ENCODE peak calls at places on chromosomes 11 and 22, in six cellular contexts. M, R, T, D, W and O are unnamed samples.

GRCh38 chr11:112165049-112165448 is 1.2 kb upstream of the IL18 start:
- DNase-seq in M (no peak), R (no peak), T (no peak), D (no peak), W (no peak), O (no peak)

GRCh38 chr22:22386602-22387385 is 121.7 kb downstream of the ZNF280B start:
- DNase-seq in M (no peak), R (no peak), T (no peak), D (no peak), W (no peak), O (no peak)

GRCh38 chr22:32237021-32237420 is 18.1 kb downstream of the SLC5A4 start:
- DNase-seq in M (no peak), R (no peak), T (no peak), D (no peak), W (no peak), O (no peak)

GRCh38 chr22:45007946-45008852 is 1.6 kb downstream of the PHF21B start:
- DNase-seq in M (no peak), R (no peak), T (no peak), D (no peak), W (no peak), O (no peak)

GRCh38 chr22:33971561-33971961 is 51.3 kb upstream of the LARGE1 start:
- DNase-seq in M (no peak), R (no peak), T (no peak), D (no peak), W (no peak), O (no peak)

GRCh38 chr11:44585421-44585820 is 20.0 kb downstream of the CD82 start:
- DNase-seq in M (no peak), R (no peak), T (no peak), D (no peak), W (no peak), O (no peak)

GRCh38 chr11:134536219-134536618 is 124.2 kb upstream of the B3GAT1 start:
- DNase-seq in M (no peak), R (peak; percentile 18), T (no peak), D (no peak), W (no peak), O (no peak)

GRCh38 chr11:7872913-7873312 is 58.2 kb downstream of the OR10A6 start:
- DNase-seq in M (no peak), R (no peak), T (no peak), D (no peak), W (no peak), O (no peak)

GRCh38 chr22:32748509-32748908 is 53.0 kb upstream of the TIMP3 start:
- DNase-seq in M (no peak), R (no peak), T (no peak), D (no peak), W (no peak), O (no peak)

GRCh38 chr11:119991669-119992068 is 146.2 kb downstream of the TRIM29 start:
- DNase-seq in M (no peak), R (no peak), T (no peak), D (no peak), W (no peak), O (no peak)

GRCh38 chr11:118111744-118112035 is 24.9 kb upstream of the SMIM35 start:
- DNase-seq in M (no peak), R (no peak), T (no peak), D (no peak), W (no peak), O (no peak)

GRCh38 chr11:637593-638507 is 781 bp downstream of the DRD4 start:
- DNase-seq in M (no peak), R (no peak), T (no peak), D (no peak), W (peak; percentile 40), O (no peak)

GRCh38 chr11:33001281-33001680 is 14.4 kb upstream of the DEPDC7 start:
- DNase-seq in M (no peak), R (no peak), T (no peak), D (no peak), W (no peak), O (no peak)

GRCh38 chr11:29676993-29677392 is 339.8 kb downstream of the KCNA4 start:
- DNase-seq in M (no peak), R (no peak), T (no peak), D (no peak), W (no peak), O (no peak)

GRCh38 chr11:6320411-6321207 is at the start of gene CAVIN3:
- DNase-seq in M (peak; percentile 86), R (peak; percentile 70), T (peak; percentile 60), D (no peak), W (peak; percentile 85), O (peak; percentile 66)

GRCh38 chr11:46322759-46323158 is 24.5 kb upstream of the DGKZ start:
- DNase-seq in M (no peak), R (no peak), T (no peak), D (no peak), W (peak; percentile 64), O (no peak)

GRCh38 chr11:107018274-107018901 is at the start of gene GUCY1A2:
- DNase-seq in M (no peak), R (no peak), T (peak; percentile 15), D (no peak), W (peak; percentile 22), O (no peak)

GRCh38 chr11:118947999-118948398 is 8.1 kb upstream of the UPK2 start:
- DNase-seq in M (no peak), R (no peak), T (no peak), D (no peak), W (no peak), O (no peak)

GRCh38 chr11:11409916-11410315 is 56.9 kb upstream of the CSNK2A3 start:
- DNase-seq in M (no peak), R (no peak), T (no peak), D (no peak), W (no peak), O (no peak)

GRCh38 chr22:39994566-39995345 is at the start of gene FAM83F:
- DNase-seq in M (no peak), R (peak; percentile 73), T (peak; percentile 58), D (no peak), W (peak; percentile 85), O (no peak)

GRCh38 chr22:22535662-22536061 is 15.6 kb upstream of the ZNF280A start:
- DNase-seq in M (no peak), R (no peak), T (no peak), D (no peak), W (no peak), O (no peak)

GRCh38 chr11:27646051-27646818 is 54.0 kb downstream of the BDNF start:
- DNase-seq in M (no peak), R (no peak), T (no peak), D (no peak), W (no peak), O (no peak)

GRCh38 chr11:27640954-27641353 is 59.3 kb downstream of the BDNF start:
- DNase-seq in M (no peak), R (no peak), T (no peak), D (no peak), W (no peak), O (no peak)

GRCh38 chr11:27648840-27649239 is 51.4 kb downstream of the BDNF start:
- DNase-seq in M (no peak), R (no peak), T (no peak), D (no peak), W (no peak), O (no peak)

DNA sequence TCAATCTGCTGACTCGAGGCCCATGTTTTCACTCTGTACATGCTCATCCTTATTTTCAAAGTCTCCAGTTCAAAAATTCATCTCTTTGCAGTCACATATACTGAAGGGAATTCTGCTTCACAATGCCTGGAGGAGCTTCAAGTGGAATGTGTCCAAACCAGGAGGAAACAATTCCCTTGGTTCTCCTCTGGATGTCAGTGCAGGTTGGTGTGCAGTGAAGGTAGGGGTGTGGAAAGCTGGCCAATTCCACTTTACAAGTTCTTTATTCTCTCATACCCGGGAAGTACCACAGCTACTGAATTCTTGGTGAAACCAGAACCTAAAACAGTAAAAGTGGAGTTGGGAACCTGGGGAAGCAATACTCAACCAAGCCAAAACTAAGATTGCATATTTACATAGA is 57.3 kb downstream of the BDNF start:
- DNase-seq in M (no peak), R (no peak), T (no peak), D (no peak), W (no peak), O (no peak)
- TF ChIP-seq CTCF in M (no peak), R (no peak), T (no peak), D (peak; percentile 3), W (no peak), O (no peak)

GRCh38 chr22:41674941-41675340 is 13.7 kb downstream of the SNU13 start:
- DNase-seq in M (no peak), R (no peak), T (no peak), D (no peak), W (no peak), O (no peak)

GRCh38 chr22:41676134-41676533 is 12.5 kb downstream of the SNU13 start:
- DNase-seq in M (no peak), R (no peak), T (no peak), D (no peak), W (no peak), O (no peak)

GRCh38 chr22:41668971-41669911 is 19.4 kb downstream of the SNU13 start:
- DNase-seq in M (no peak), R (no peak), T (no peak), D (no peak), W (no peak), O (peak; percentile 28)

DNA sequence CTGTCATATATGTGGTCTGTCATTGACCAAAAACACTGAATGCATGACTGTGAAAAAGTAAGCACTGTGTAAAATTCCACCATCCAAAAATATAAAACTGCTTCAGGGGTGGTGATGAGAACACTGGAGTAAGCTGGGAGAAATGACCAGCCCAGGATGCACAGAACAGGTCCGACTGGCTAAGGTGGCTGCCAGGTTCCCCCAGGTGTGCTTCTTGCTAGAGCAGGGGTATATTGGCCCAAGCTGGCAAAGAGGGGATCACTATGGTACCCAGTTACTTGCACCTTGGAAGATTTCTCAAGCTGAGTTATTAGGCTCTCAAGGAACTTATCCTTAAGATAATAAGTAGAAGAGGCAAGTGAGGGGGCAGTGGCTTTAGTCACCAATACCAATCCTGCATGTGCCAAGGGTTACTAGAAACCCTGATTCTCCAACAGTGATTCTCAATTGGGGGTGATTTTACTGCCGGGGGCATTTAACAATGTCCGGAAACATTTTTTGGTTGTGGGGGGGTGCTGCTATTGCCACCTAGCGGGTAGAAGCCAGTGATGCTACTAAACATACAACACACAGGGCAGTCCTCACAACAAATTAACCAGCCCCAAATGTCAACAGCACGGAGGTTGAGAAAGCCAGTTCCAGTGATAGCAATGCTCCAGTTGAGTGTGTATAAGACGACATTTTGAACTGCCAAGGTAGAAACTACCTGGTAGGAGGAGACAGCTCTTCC is 15.7 kb downstream of the SNU13 start:
- DNase-seq in M (no peak), R (no peak), T (no peak), D (no peak), W (no peak), O (no peak)
- TF ChIP-seq CTCF in M (no peak), R (no peak), T (peak; percentile 37), D (peak; percentile 42), W (no peak), O (peak; percentile 25)

GRCh38 chr11:101439488-101439887 is 144.3 kb downstream of the TRPC6 start:
- DNase-seq in M (no peak), R (no peak), T (no peak), D (no peak), W (no peak), O (no peak)
- TF ChIP-seq CTCF in M (no peak), R (no peak), T (no peak), D (no peak), W (no peak), O (no peak)

DNA sequence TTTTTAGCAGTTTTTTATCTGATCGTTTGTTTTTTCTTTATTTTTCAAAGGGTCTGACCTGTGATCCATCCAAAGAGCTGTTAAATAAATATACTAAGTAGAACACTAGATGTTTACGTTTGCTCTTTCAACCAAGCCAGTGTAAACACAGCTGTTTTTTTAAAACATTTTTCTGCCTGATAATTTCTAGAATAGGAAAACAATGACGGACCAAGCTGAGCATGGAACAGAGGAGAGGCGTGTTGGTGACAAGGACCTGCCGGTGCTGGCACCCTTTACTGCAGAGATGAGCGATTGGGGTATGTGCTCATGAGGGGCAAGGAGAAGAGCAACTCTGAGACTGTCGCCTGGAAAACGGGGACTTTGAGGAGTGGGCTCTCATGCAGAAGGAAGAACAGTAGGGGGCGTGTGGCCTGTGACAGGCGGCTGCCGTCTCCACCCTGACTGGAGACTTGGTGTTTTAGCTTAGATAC is 28.6 kb upstream of the PANX2 start:
- DNase-seq in M (no peak), R (no peak), T (no peak), D (no peak), W (no peak), O (no peak)
- TF ChIP-seq CTCF in M (no peak), R (no peak), T (no peak), D (no peak), W (no peak), O (no peak)